ENCODE peak calls at places on chromosomes 13 and 19, in eight cellular contexts. L, Z, X, Y, H, A, D and R are unnamed samples.
A peak's percentile ranks its signal among the peaks of the same experiment; 100 is the strongest.

GRCh38 chr13:65188691-65189090 is 2041.4 kb downstream of the PCDH9 start:
- DNase-seq in A (no peak), L (no peak), D (no peak), Z (no peak), H (no peak), Y (no peak), X (no peak), R (no peak)

GRCh38 chr13:96229356-96229755 is 139.4 kb downstream of the HS6ST3 start:
- DNase-seq in D (peak; percentile 28), L (no peak), Z (no peak), A (no peak), Y (peak; percentile 5), H (peak; percentile 36), X (peak; percentile 2), R (peak; percentile 65)

GRCh38 chr13:104246955-104247354 is 1180.7 kb upstream of the SLC10A2 start:
- DNase-seq in D (no peak), Z (no peak), X (no peak), A (no peak), L (no peak), H (no peak), Y (no peak), R (no peak)

GRCh38 chr13:44322928-44323327 is 50.7 kb upstream of the SERP2 start:
- DNase-seq in H (no peak), X (no peak), A (no peak), D (no peak), Z (no peak), Y (peak; percentile 76), L (no peak), R (peak; percentile 95)

GRCh38 chr13:24159362-24159761 is 1.2 kb upstream of the SPATA13 start:
- DNase-seq in D (no peak), X (no peak), Z (no peak), L (no peak), H (no peak), A (no peak), Y (no peak), R (no peak)

GRCh38 chr19:33404506-33404905 is 31.0 kb downstream of the CEBPG start:
- DNase-seq in D (no peak), H (no peak), L (no peak), Z (peak; percentile 2), X (no peak), Y (no peak), A (no peak), R (no peak)

GRCh38 chr13:79604752-79605151 is 123.8 kb downstream of the NDFIP2 start:
- DNase-seq in Y (peak; percentile 46), A (no peak), Z (no peak), D (no peak), X (peak; percentile 22), H (no peak), L (no peak), R (peak; percentile 88)

GRCh38 chr19:42216653-42217521 is 590 bp downstream of the DEDD2 start:
- DNase-seq in A (no peak), Z (peak; percentile 51), L (peak; percentile 45), H (peak; percentile 48), D (peak; percentile 66), X (peak; percentile 40), Y (no peak), R (peak; percentile 48)

GRCh38 chr13:114013952-114014629 is 40.2 kb upstream of the C13orf46 start:
- DNase-seq in A (no peak), L (peak; percentile 21), Y (no peak), H (no peak), Z (no peak), D (no peak), X (no peak), R (no peak)

GRCh38 chr13:91349992-91350911 is 2.8 kb downstream of the MIR17HG start:
- DNase-seq in H (no peak), Y (no peak), Z (no peak), L (no peak), D (no peak), X (peak; percentile 5), A (no peak), R (no peak)

GRCh38 chr13:91351980-91352379 is 4.5 kb downstream of the MIR17HG start:
- DNase-seq in A (no peak), X (no peak), Z (no peak), Y (no peak), L (no peak), D (no peak), H (no peak), R (no peak)

GRCh38 chr13:91353494-91353893 is 6.0 kb downstream of the MIR17HG start:
- DNase-seq in D (no peak), Z (no peak), H (no peak), A (no peak), Y (no peak), L (no peak), X (no peak), R (no peak)

GRCh38 chr13:91348906-91349435 is 1.5 kb downstream of the MIR17HG start:
- DNase-seq in H (peak; percentile 94), Z (peak; percentile 94), X (peak; percentile 90), A (peak; percentile 97), L (peak; percentile 95), Y (peak; percentile 92), D (peak; percentile 93), R (peak; percentile 89)

GRCh38 chr13:91351123-91351522 is 3.6 kb downstream of the MIR17HG start:
- DNase-seq in Z (no peak), L (no peak), D (no peak), X (no peak), Y (no peak), A (no peak), H (no peak), R (no peak)
- H3K4me3 ChIP-seq in Z (no peak overlapping the region), L (no peak overlapping the region), D (peak overlapping the region; percentile 66), X (no peak overlapping the region), Y (no peak overlapping the region), A (no peak overlapping the region), H (peak overlapping the region; percentile 85), R (peak overlapping the region; percentile 73)

GRCh38 chr19:18435185-18435841 is 2.6 kb downstream of the ISYNA1 start:
- DNase-seq in H (no peak), D (no peak), X (no peak), Y (no peak), A (no peak), L (no peak), Z (no peak), R (no peak)

GRCh38 chr19:18437481-18438330 is at the start of gene ISYNA1:
- DNase-seq in Y (peak; percentile 60), D (peak; percentile 75), A (no peak), Z (peak; percentile 62), X (peak; percentile 64), L (peak; percentile 77), H (peak; percentile 52), R (peak; percentile 41)

GRCh38 chr19:18436651-18437478 is 1.1 kb downstream of the ISYNA1 start:
- DNase-seq in L (peak; percentile 84), Y (peak; percentile 71), H (peak; percentile 90), D (peak; percentile 98), A (peak; percentile 60), X (peak; percentile 96), Z (peak; percentile 86), R (peak; percentile 54)

GRCh38 chr19:18434411-18435184 is 3.3 kb downstream of the ISYNA1 start:
- DNase-seq in Y (no peak), Z (no peak), D (no peak), A (no peak), H (no peak), L (no peak), X (no peak), R (no peak)

GRCh38 chr19:18435848-18436631 is 1.9 kb downstream of the ISYNA1 start:
- DNase-seq in H (no peak), D (no peak), A (no peak), L (no peak), Z (no peak), X (no peak), Y (no peak), R (peak; percentile 46)
- H3K4me3 ChIP-seq in H (no peak overlapping the region), D (peak overlapping the region; percentile 62), A (no peak overlapping the region), L (no peak overlapping the region), Z (no peak overlapping the region), X (no peak overlapping the region), Y (no peak overlapping the region), R (no peak overlapping the region)

GRCh38 chr19:18999016-18999758 is 34.1 kb downstream of the SUGP2 start:
- DNase-seq in L (no peak), X (peak; percentile 41), D (no peak), H (no peak), Y (no peak), A (no peak), Z (no peak), R (peak; percentile 14)
- H3K4me3 ChIP-seq in L (no peak overlapping the region), X (no peak overlapping the region), D (no peak overlapping the region), H (no peak overlapping the region), Y (no peak overlapping the region), A (no peak overlapping the region), Z (no peak overlapping the region), R (no peak overlapping the region)

GRCh38 chr13:76000131-76000530 is 364.0 kb downstream of the LMO7 start:
- DNase-seq in Z (no peak), X (no peak), L (no peak), A (no peak), Y (no peak), H (no peak), D (no peak), R (no peak)

GRCh38 chr13:76009491-76009890 is 373.4 kb downstream of the LMO7 start:
- DNase-seq in D (no peak), L (no peak), A (no peak), H (no peak), Z (no peak), Y (no peak), X (no peak), R (no peak)

DNA sequence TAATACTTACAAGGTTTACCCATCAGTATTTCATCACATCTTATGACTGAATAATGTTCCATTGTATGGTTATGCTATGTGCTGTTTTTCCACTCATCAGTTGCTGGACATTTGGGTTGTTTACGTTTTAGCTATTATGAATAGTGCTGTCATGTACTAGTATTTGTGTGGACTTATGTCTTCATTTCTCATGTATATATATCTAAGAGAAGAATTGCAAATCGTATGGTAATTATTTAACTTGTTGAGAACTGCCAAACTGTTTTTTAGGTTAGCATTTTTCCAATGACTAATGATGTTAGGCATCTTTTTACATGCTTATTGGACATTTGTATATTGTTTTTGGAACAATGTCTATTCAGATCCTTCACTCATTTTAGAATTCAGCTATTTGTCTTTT is 368.3 kb downstream of the LMO7 start:
- DNase-seq in X (no peak), H (no peak), Z (no peak), Y (no peak), L (no peak), A (no peak), D (no peak), R (no peak)
- H3K4me3 ChIP-seq in X (no peak overlapping the region), H (no peak overlapping the region), Z (no peak overlapping the region), Y (no peak overlapping the region), L (no peak overlapping the region), A (no peak overlapping the region), D (no peak overlapping the region), R (no peak overlapping the region)

GRCh38 chr19:45396389-45397260 is 8.2 kb downstream of the PPP1R13L start:
- DNase-seq in X (no peak), D (no peak), Y (no peak), A (no peak), H (no peak), Z (no peak), L (no peak), R (no peak)
- H3K4me3 ChIP-seq in X (no peak overlapping the region), D (no peak overlapping the region), Y (no peak overlapping the region), A (no peak overlapping the region), H (no peak overlapping the region), Z (no peak overlapping the region), L (no peak overlapping the region), R (no peak overlapping the region)